ENCODE peak calls at places on chromosome 6, in eight cellular contexts. T is PC-9, H is astrocyte, V is GM23248, E is IMR-90, O is DND-41, J is PC-3, F is endothelial cell of umbilical vein. Q is an unnamed sample.

GRCh38 chr6:22320750-22321149 is 23.9 kb upstream of the PRL start:
- DNase-seq in E (peak; percentile 93), F (peak; percentile 79), O (no peak), V (peak; percentile 73), H (peak; percentile 98), T (peak; percentile 34), J (peak; percentile 81), Q (no peak)

GRCh38 chr6:24855389-24856245 is 56.9 kb upstream of the ARMH2 start:
- DNase-seq in O (peak; percentile 76), H (peak; percentile 45), T (peak; percentile 58), F (peak; percentile 70), E (peak; percentile 78), V (peak; percentile 86), J (peak; percentile 83), Q (no peak)

GRCh38 chr6:124670801-124671200 is 291.4 kb upstream of the RNF217 start:
- DNase-seq in H (no peak), J (no peak), T (no peak), F (no peak), E (no peak), V (no peak), O (no peak), Q (no peak)

GRCh38 chr6:125957845-125958244 is 1.3 kb downstream of the HINT3 start:
- DNase-seq in J (peak; percentile 58), O (no peak), V (peak; percentile 69), F (peak; percentile 66), T (no peak), E (peak; percentile 65), H (peak; percentile 14), Q (no peak)

GRCh38 chr6:1257778-1258177 is 54.1 kb upstream of the FOXQ1 start:
- DNase-seq in E (no peak), T (no peak), F (no peak), O (no peak), V (no peak), H (no peak), J (no peak), Q (no peak)

GRCh38 chr6:169885831-169886230 is 134.4 kb downstream of the ERMARD start:
- DNase-seq in E (no peak), O (no peak), T (no peak), H (no peak), J (no peak), V (no peak), F (no peak), Q (no peak)

GRCh38 chr6:83231146-83231545 is 38.0 kb downstream of the RWDD2A start:
- DNase-seq in T (no peak), V (peak; percentile 40), E (peak; percentile 90), J (no peak), O (no peak), F (no peak), H (peak; percentile 94), Q (no peak)

GRCh38 chr6:150072201-150072600 is 3.3 kb upstream of the ULBP3 start:
- DNase-seq in F (no peak), J (peak; percentile 88), T (peak; percentile 83), E (peak; percentile 16), H (peak; percentile 32), O (no peak), V (peak; percentile 89), Q (no peak)

GRCh38 chr6:78487401-78487800 is 379.9 kb upstream of the IRAK1BP1 start:
- DNase-seq in O (no peak), J (no peak), T (no peak), E (peak; percentile 55), V (peak; percentile 71), F (peak; percentile 59), H (peak; percentile 46), Q (no peak)

GRCh38 chr6:73637404-73637803 is 16.4 kb downstream of the SLC17A5 start:
- DNase-seq in T (no peak), F (no peak), O (no peak), H (no peak), J (no peak), E (no peak), V (no peak), Q (no peak)

GRCh38 chr6:154928325-154928922 is 66.7 kb upstream of the TIAM2 start:
- DNase-seq in E (peak; percentile 69), J (peak; percentile 76), F (peak; percentile 76), T (peak; percentile 47), V (peak; percentile 83), O (peak; percentile 63), H (no peak), Q (peak; percentile 15)

GRCh38 chr6:91476000-91476399 is 889.1 kb upstream of the MAP3K7 start:
- DNase-seq in J (peak; percentile 82), O (peak; percentile 52), F (peak; percentile 74), V (no peak), T (peak; percentile 45), E (peak; percentile 78), H (peak; percentile 76), Q (no peak)

GRCh38 chr6:4377635-4378034 is 242.3 kb upstream of the ECI2 start:
- DNase-seq in V (no peak), T (no peak), F (no peak), J (no peak), E (no peak), H (no peak), O (no peak), Q (no peak)

GRCh38 chr6:160926281-160927276 is 65.0 kb upstream of the MAP3K4 start:
- DNase-seq in E (no peak), F (no peak), J (no peak), T (no peak), H (no peak), V (no peak), O (no peak), Q (no peak)

GRCh38 chr6:47733879-47734558 is 35.6 kb downstream of the ADGRF4 start:
- DNase-seq in F (peak; percentile 49), E (peak; percentile 4), H (no peak), J (peak; percentile 67), O (no peak), T (no peak), V (peak; percentile 4), Q (no peak)

GRCh38 chr6:147000545-147001488 is 203.4 kb upstream of the STXBP5 start:
- DNase-seq in F (peak; percentile 48), T (no peak), H (peak; percentile 69), V (peak; percentile 76), J (no peak), E (peak; percentile 79), O (no peak), Q (no peak)

GRCh38 chr6:145283856-145284255 is 451.5 kb downstream of the EPM2A start:
- DNase-seq in V (no peak), F (no peak), T (no peak), H (no peak), E (no peak), J (no peak), O (no peak), Q (no peak)

GRCh38 chr6:33746651-33747100 is at the start of gene IP6K3:
- DNase-seq in J (no peak), O (no peak), V (no peak), T (no peak), F (no peak), H (no peak), E (no peak), Q (no peak)

GRCh38 chr6:20025681-20026080 is 186.6 kb downstream of the MBOAT1 start:
- DNase-seq in J (no peak), H (no peak), O (no peak), V (no peak), E (no peak), F (no peak), T (no peak), Q (no peak)

GRCh38 chr6:107690864-107691661 is 133.1 kb downstream of the SCML4 start:
- DNase-seq in T (no peak), O (no peak), E (peak; percentile 96), J (no peak), F (no peak), V (peak; percentile 95), H (peak; percentile 75), Q (no peak)
- H2AFZ ChIP-seq in T (no peak overlapping the region), O (no peak overlapping the region), E (peak overlapping the region; percentile 89), J (no peak overlapping the region), F (no peak overlapping the region), V (peak overlapping the region; percentile 36), H (peak overlapping the region; percentile 8), Q (no peak overlapping the region)

DNA sequence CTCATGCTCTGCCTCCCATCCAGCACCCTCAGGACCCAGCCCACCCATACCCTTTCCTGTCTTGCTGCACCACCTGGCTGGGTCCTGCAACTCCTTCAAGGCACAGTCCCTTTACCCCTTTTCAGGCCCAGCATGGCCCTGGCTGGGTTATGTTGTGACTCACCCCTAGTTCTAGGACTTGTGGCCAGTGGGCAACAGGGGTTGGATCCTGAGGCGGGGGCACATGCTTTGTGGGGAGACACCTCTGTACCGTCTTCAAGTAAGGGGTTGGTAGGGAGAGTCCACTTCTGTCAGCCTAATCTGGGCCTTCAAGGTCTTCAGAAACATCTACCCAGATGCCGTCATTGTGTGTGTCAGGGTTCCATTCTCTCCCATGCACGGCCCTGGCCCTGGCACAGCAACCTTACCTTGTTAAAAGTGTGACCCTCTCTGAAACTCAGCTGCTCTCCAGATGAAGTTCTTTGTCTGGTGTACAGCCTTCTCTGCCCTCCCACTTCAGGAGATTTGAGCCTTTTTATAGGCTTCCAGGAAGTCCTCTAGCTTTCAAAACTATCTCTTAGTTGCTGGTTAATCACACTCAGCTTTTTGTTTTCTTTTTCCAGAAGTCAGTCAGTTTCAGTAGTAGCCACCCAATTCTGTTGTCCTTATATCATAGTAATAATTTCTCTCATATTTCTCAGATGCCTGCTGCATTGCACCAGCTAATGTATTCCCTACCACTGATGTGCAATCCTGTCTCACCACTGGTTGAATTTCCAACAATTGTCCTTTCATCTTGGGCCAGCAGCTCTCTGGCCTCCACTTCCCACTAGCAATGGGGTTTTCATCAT is 107.3 kb downstream of the NRN1 start:
- DNase-seq in T (no peak), V (peak; percentile 21), H (no peak), F (no peak), E (no peak), O (no peak), J (no peak), Q (no peak)
- H3K27ac ChIP-seq in T (no peak overlapping the region), V (no peak overlapping the region), H (no peak overlapping the region), F (no peak overlapping the region), E (no peak overlapping the region), O (no peak overlapping the region), J (no peak overlapping the region), Q (no peak overlapping the region)

DNA sequence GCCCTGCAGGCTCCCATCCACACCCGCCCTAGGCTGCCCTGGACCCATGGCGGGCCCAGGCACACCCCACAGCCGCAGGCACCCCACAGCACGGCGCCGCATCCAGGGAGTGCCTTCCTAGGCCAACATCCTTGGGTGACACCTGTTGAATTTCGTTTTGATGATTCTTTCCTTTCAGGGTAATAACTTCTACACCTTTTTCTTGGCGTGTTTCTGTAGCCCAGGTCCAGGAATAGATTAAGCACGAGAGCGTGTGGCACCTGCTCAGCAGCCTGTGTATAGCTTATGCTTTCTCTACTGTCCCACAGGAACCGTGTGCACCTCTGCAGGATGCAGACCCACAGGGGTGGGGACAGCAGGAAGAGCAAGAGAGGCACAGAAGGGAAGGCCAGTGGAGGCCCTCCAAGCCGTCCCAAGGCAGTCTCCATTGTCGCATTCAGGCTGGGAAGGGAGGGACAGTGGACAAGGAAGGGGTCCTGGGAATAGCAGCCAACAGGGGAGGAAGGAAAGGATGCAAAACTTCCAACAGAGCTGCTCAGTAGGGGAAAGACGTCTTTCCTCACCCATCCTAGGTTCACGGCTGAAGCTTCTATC is 118.1 kb upstream of the AFDN start:
- DNase-seq in F (no peak), V (no peak), J (no peak), T (no peak), E (no peak), H (no peak), O (no peak), Q (no peak)
- H3K9me3 ChIP-seq in F (no peaks in the 10 kb centered on the region), V (no peaks in the 10 kb centered on the region), J (no peaks in the 10 kb centered on the region), T (no peaks in the 10 kb centered on the region), E (peaks cover 58% of the 10 kb centered on the region), H (no peaks in the 10 kb centered on the region), O (no peaks in the 10 kb centered on the region), Q (no peaks in the 10 kb centered on the region)

GRCh38 chr6:28658475-28659249 is 133.0 kb downstream of the GPX5 start:
- DNase-seq in T (no peak), J (peak; percentile 30), V (peak; percentile 28), O (no peak), F (no peak), H (no peak), E (peak; percentile 12), Q (no peak)
- H2AFZ ChIP-seq in T (peak overlapping the region; percentile 84), J (peak overlapping the region; percentile 69), V (peak overlapping the region; percentile 79), O (no peak overlapping the region), F (peak overlapping the region; percentile 79), H (peak overlapping the region; percentile 68), E (peak overlapping the region; percentile 69), Q (no peak overlapping the region)

Q was measured in keratinocyte.